ENCODE peak calls at places on chromosomes 12 and 14, in nine cellular contexts. One of them, this sample, is unnamed.

GRCh38 chr14:83568141-83568540 is 1961.8 kb upstream of the FLRT2 start:
- DNase-seq in brain microvascular endothelial cell: no peak
- DNase-seq in A549: no peak
- DNase-seq in BJ: no peak
- DNase-seq in fibroblast of the aortic adventitia: no peak
- DNase-seq in AG09319: no peak
- DNase-seq in cardiac muscle cell: no peak
- DNase-seq in Peyer's patch: no peak
- DNase-seq in fibroblast of mammary gland: peak; percentile 34
- DNase-seq in this sample: no peak

GRCh38 chr14:49857427-49858003 is 4.9 kb upstream of the NEMF start:
- DNase-seq in BJ: no peak
- DNase-seq in fibroblast of the aortic adventitia: no peak
- DNase-seq in fibroblast of mammary gland: no peak
- DNase-seq in brain microvascular endothelial cell: no peak
- DNase-seq in Peyer's patch: no peak
- DNase-seq in A549: no peak
- DNase-seq in cardiac muscle cell: peak; percentile 22
- DNase-seq in AG09319: no peak
- DNase-seq in this sample: no peak

GRCh38 chr14:100165376-100165775 is 5.9 kb upstream of the DEGS2 start:
- DNase-seq in BJ: no peak
- DNase-seq in AG09319: no peak
- DNase-seq in A549: no peak
- DNase-seq in fibroblast of mammary gland: no peak
- DNase-seq in brain microvascular endothelial cell: no peak
- DNase-seq in Peyer's patch: no peak
- DNase-seq in fibroblast of the aortic adventitia: no peak
- DNase-seq in cardiac muscle cell: peak; percentile 24
- DNase-seq in this sample: no peak

GRCh38 chr12:103809154-103809553 is 31.9 kb downstream of the NT5DC3 start:
- DNase-seq in cardiac muscle cell: peak; percentile 74
- DNase-seq in BJ: no peak
- DNase-seq in AG09319: no peak
- DNase-seq in Peyer's patch: no peak
- DNase-seq in A549: no peak
- DNase-seq in brain microvascular endothelial cell: peak; percentile 28
- DNase-seq in fibroblast of the aortic adventitia: no peak
- DNase-seq in fibroblast of mammary gland: no peak
- DNase-seq in this sample: no peak

GRCh38 chr14:96442355-96442754 is 50.4 kb downstream of the AK7 start:
- DNase-seq in cardiac muscle cell: no peak
- DNase-seq in brain microvascular endothelial cell: no peak
- DNase-seq in fibroblast of mammary gland: peak; percentile 17
- DNase-seq in A549: no peak
- DNase-seq in BJ: no peak
- DNase-seq in Peyer's patch: no peak
- DNase-seq in fibroblast of the aortic adventitia: peak; percentile 65
- DNase-seq in AG09319: no peak
- DNase-seq in this sample: no peak

GRCh38 chr12:51392556-51393237 is 1.5 kb upstream of the GALNT6 start:
- DNase-seq in fibroblast of the aortic adventitia: peak; percentile 35
- DNase-seq in brain microvascular endothelial cell: no peak
- DNase-seq in cardiac muscle cell: no peak
- DNase-seq in A549: no peak
- DNase-seq in fibroblast of mammary gland: no peak
- DNase-seq in Peyer's patch: peak; percentile 38
- DNase-seq in BJ: no peak
- DNase-seq in AG09319: no peak
- DNase-seq in this sample: no peak

GRCh38 chr14:94317259-94317658 is 5.9 kb downstream of the SERPINA6 start:
- DNase-seq in fibroblast of mammary gland: peak; percentile 71
- DNase-seq in AG09319: peak; percentile 16
- DNase-seq in BJ: no peak
- DNase-seq in fibroblast of the aortic adventitia: peak; percentile 73
- DNase-seq in A549: no peak
- DNase-seq in Peyer's patch: no peak
- DNase-seq in brain microvascular endothelial cell: no peak
- DNase-seq in cardiac muscle cell: no peak
- DNase-seq in this sample: no peak

GRCh38 chr14:106872619-106873446 is 1346.5 kb downstream of the TMEM121 start:
- DNase-seq in fibroblast of the aortic adventitia: no peak
- DNase-seq in Peyer's patch: peak; percentile 88
- DNase-seq in brain microvascular endothelial cell: peak; percentile 6
- DNase-seq in A549: peak; percentile 53
- DNase-seq in BJ: no peak
- DNase-seq in AG09319: no peak
- DNase-seq in fibroblast of mammary gland: peak; percentile 14
- DNase-seq in cardiac muscle cell: no peak
- DNase-seq in this sample: peak; percentile 61

DNA sequence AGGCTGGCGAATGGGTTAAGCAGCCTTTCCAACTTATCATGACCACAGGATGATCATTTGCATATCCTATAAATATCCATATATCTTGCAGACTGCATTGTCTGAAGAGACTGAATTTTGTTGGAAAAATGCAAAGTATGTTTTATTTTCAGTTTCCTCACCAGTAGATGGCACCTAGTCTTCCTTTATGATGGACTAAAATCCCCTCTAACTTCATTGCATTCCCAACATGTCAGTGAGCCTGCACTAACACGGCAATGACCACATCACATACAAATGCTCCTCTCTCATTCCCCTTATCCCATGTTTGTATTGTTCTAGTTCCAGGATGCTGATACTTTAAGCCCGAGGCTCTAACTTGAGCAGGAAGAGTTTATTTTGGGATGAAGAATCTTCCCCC is 24.7 kb upstream of the MYBPC1 start:
- DNase-seq in brain microvascular endothelial cell: peak; percentile 25
- DNase-seq in BJ: peak; percentile 4
- DNase-seq in A549: no peak
- DNase-seq in fibroblast of mammary gland: peak; percentile 31
- DNase-seq in fibroblast of the aortic adventitia: peak; percentile 58
- DNase-seq in Peyer's patch: no peak
- DNase-seq in AG09319: peak; percentile 7
- DNase-seq in cardiac muscle cell: no peak
- DNase-seq in this sample: no peak
- TF ChIP-seq CTCF in brain microvascular endothelial cell: peak; percentile 24
- TF ChIP-seq CTCF in BJ: peak; percentile 35
- TF ChIP-seq CTCF in A549: peak; percentile 54
- TF ChIP-seq CTCF in fibroblast of mammary gland: peak; percentile 35
- TF ChIP-seq CTCF in fibroblast of the aortic adventitia: peak; percentile 34
- TF ChIP-seq CTCF in Peyer's patch: peak; percentile 62
- TF ChIP-seq CTCF in AG09319: peak; percentile 28
- TF ChIP-seq CTCF in cardiac muscle cell: peak; percentile 39
- TF ChIP-seq CTCF in this sample: no peak

GRCh38 chr12:76186507-76186906 is 102.0 kb upstream of the NAP1L1 start:
- DNase-seq in Peyer's patch: no peak
- DNase-seq in brain microvascular endothelial cell: peak; percentile 79
- DNase-seq in BJ: no peak
- DNase-seq in fibroblast of the aortic adventitia: peak; percentile 81
- DNase-seq in cardiac muscle cell: no peak
- DNase-seq in fibroblast of mammary gland: no peak
- DNase-seq in AG09319: no peak
- DNase-seq in A549: no peak
- DNase-seq in this sample: no peak

GRCh38 chr12:76183459-76184186 is 99.1 kb upstream of the NAP1L1 start:
- DNase-seq in fibroblast of the aortic adventitia: peak; percentile 100
- DNase-seq in Peyer's patch: no peak
- DNase-seq in BJ: peak; percentile 84
- DNase-seq in brain microvascular endothelial cell: peak; percentile 100
- DNase-seq in fibroblast of mammary gland: peak; percentile 98
- DNase-seq in cardiac muscle cell: no peak
- DNase-seq in A549: peak; percentile 64
- DNase-seq in AG09319: peak; percentile 84
- DNase-seq in this sample: peak; percentile 59

GRCh38 chr12:76178461-76178860 is 94.0 kb upstream of the NAP1L1 start:
- DNase-seq in BJ: no peak
- DNase-seq in A549: no peak
- DNase-seq in fibroblast of the aortic adventitia: no peak
- DNase-seq in fibroblast of mammary gland: no peak
- DNase-seq in cardiac muscle cell: peak; percentile 13
- DNase-seq in AG09319: no peak
- DNase-seq in brain microvascular endothelial cell: no peak
- DNase-seq in Peyer's patch: no peak
- DNase-seq in this sample: no peak

GRCh38 chr12:76176935-76177334 is 92.5 kb upstream of the NAP1L1 start:
- DNase-seq in A549: no peak
- DNase-seq in fibroblast of the aortic adventitia: no peak
- DNase-seq in cardiac muscle cell: no peak
- DNase-seq in Peyer's patch: no peak
- DNase-seq in brain microvascular endothelial cell: no peak
- DNase-seq in fibroblast of mammary gland: peak; percentile 11
- DNase-seq in AG09319: peak; percentile 1
- DNase-seq in BJ: no peak
- DNase-seq in this sample: no peak

GRCh38 chr12:76180401-76181277 is 96.2 kb upstream of the NAP1L1 start:
- DNase-seq in Peyer's patch: no peak
- DNase-seq in fibroblast of mammary gland: no peak
- DNase-seq in cardiac muscle cell: no peak
- DNase-seq in BJ: no peak
- DNase-seq in A549: no peak
- DNase-seq in brain microvascular endothelial cell: no peak
- DNase-seq in fibroblast of the aortic adventitia: no peak
- DNase-seq in AG09319: no peak
- DNase-seq in this sample: no peak
- TF ChIP-seq CTCF in Peyer's patch: no peak
- TF ChIP-seq CTCF in fibroblast of mammary gland: no peak
- TF ChIP-seq CTCF in cardiac muscle cell: no peak
- TF ChIP-seq CTCF in BJ: no peak
- TF ChIP-seq CTCF in A549: no peak
- TF ChIP-seq CTCF in brain microvascular endothelial cell: no peak
- TF ChIP-seq CTCF in fibroblast of the aortic adventitia: peak; percentile 8
- TF ChIP-seq CTCF in AG09319: no peak
- TF ChIP-seq CTCF in this sample: no peak

GRCh38 chr12:125185740-125186470 is 120.7 kb downstream of the AACS start:
- DNase-seq in AG09319: peak; percentile 39
- DNase-seq in fibroblast of the aortic adventitia: peak; percentile 63
- DNase-seq in A549: peak; percentile 65
- DNase-seq in Peyer's patch: peak; percentile 19
- DNase-seq in BJ: no peak
- DNase-seq in brain microvascular endothelial cell: peak; percentile 18
- DNase-seq in fibroblast of mammary gland: peak; percentile 52
- DNase-seq in cardiac muscle cell: peak; percentile 92
- DNase-seq in this sample: no peak
- TF ChIP-seq CTCF in AG09319: peak; percentile 17
- TF ChIP-seq CTCF in fibroblast of the aortic adventitia: peak; percentile 44
- TF ChIP-seq CTCF in A549: peak; percentile 58
- TF ChIP-seq CTCF in Peyer's patch: peak; percentile 41
- TF ChIP-seq CTCF in BJ: no peak
- TF ChIP-seq CTCF in brain microvascular endothelial cell: peak; percentile 30
- TF ChIP-seq CTCF in fibroblast of mammary gland: no peak
- TF ChIP-seq CTCF in cardiac muscle cell: peak; percentile 20
- TF ChIP-seq CTCF in this sample: no peak

DNA sequence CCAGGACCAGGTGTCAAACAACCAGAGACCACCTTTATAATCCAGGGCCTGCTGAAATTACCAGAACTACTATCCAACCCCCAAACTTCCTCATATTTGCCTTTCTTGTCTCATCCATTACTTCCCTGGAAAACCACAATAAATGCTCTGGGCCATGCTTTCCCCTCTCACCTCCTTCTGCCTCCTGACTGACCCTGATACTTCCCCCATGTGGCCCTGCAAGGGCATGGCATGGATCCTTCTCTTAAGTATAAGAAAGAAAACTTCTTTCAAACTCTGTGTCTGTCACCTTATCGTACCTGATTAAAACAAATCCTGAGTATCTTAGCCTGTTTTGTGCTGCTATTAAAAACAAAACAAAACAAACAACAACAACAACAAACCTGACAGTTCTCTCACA is 44.7 kb upstream of the CRACR2A start:
- DNase-seq in cardiac muscle cell: no peak
- DNase-seq in fibroblast of the aortic adventitia: no peak
- DNase-seq in fibroblast of mammary gland: peak; percentile 6
- DNase-seq in Peyer's patch: no peak
- DNase-seq in AG09319: no peak
- DNase-seq in A549: no peak
- DNase-seq in brain microvascular endothelial cell: no peak
- DNase-seq in BJ: no peak
- DNase-seq in this sample: no peak
- TF ChIP-seq CTCF in cardiac muscle cell: peak; percentile 25
- TF ChIP-seq CTCF in fibroblast of the aortic adventitia: no peak
- TF ChIP-seq CTCF in fibroblast of mammary gland: peak; percentile 26
- TF ChIP-seq CTCF in Peyer's patch: no peak
- TF ChIP-seq CTCF in AG09319: peak; percentile 3
- TF ChIP-seq CTCF in A549: no peak
- TF ChIP-seq CTCF in brain microvascular endothelial cell: peak; percentile 38
- TF ChIP-seq CTCF in BJ: no peak
- TF ChIP-seq CTCF in this sample: no peak

GRCh38 chr14:21999400-21999799 is 325.8 kb upstream of the OR4E1 start:
- DNase-seq in A549: no peak
- DNase-seq in fibroblast of mammary gland: no peak
- DNase-seq in AG09319: no peak
- DNase-seq in brain microvascular endothelial cell: no peak
- DNase-seq in Peyer's patch: no peak
- DNase-seq in BJ: no peak
- DNase-seq in fibroblast of the aortic adventitia: no peak
- DNase-seq in cardiac muscle cell: no peak
- DNase-seq in this sample: no peak

GRCh38 chr14:21993070-21993469 is 319.5 kb upstream of the OR4E1 start:
- DNase-seq in A549: no peak
- DNase-seq in fibroblast of the aortic adventitia: no peak
- DNase-seq in AG09319: no peak
- DNase-seq in Peyer's patch: no peak
- DNase-seq in cardiac muscle cell: no peak
- DNase-seq in fibroblast of mammary gland: no peak
- DNase-seq in brain microvascular endothelial cell: no peak
- DNase-seq in BJ: no peak
- DNase-seq in this sample: no peak

GRCh38 chr14:21995332-21995731 is 321.7 kb upstream of the OR4E1 start:
- DNase-seq in BJ: no peak
- DNase-seq in fibroblast of mammary gland: no peak
- DNase-seq in fibroblast of the aortic adventitia: no peak
- DNase-seq in cardiac muscle cell: no peak
- DNase-seq in brain microvascular endothelial cell: no peak
- DNase-seq in A549: no peak
- DNase-seq in Peyer's patch: no peak
- DNase-seq in AG09319: no peak
- DNase-seq in this sample: no peak

GRCh38 chr14:21993837-21994236 is 320.2 kb upstream of the OR4E1 start:
- DNase-seq in brain microvascular endothelial cell: no peak
- DNase-seq in BJ: no peak
- DNase-seq in cardiac muscle cell: no peak
- DNase-seq in AG09319: no peak
- DNase-seq in A549: no peak
- DNase-seq in fibroblast of the aortic adventitia: no peak
- DNase-seq in fibroblast of mammary gland: no peak
- DNase-seq in Peyer's patch: no peak
- DNase-seq in this sample: no peak

GRCh38 chr14:21997300-21997699 is 323.7 kb upstream of the OR4E1 start:
- DNase-seq in brain microvascular endothelial cell: peak; percentile 20
- DNase-seq in AG09319: no peak
- DNase-seq in BJ: no peak
- DNase-seq in Peyer's patch: no peak
- DNase-seq in fibroblast of mammary gland: peak; percentile 1
- DNase-seq in cardiac muscle cell: peak; percentile 43
- DNase-seq in fibroblast of the aortic adventitia: no peak
- DNase-seq in A549: no peak
- DNase-seq in this sample: no peak
- TF ChIP-seq CTCF in brain microvascular endothelial cell: peak; percentile 45
- TF ChIP-seq CTCF in AG09319: no peak
- TF ChIP-seq CTCF in BJ: no peak
- TF ChIP-seq CTCF in Peyer's patch: no peak
- TF ChIP-seq CTCF in fibroblast of mammary gland: peak; percentile 8
- TF ChIP-seq CTCF in cardiac muscle cell: peak; percentile 16
- TF ChIP-seq CTCF in fibroblast of the aortic adventitia: no peak
- TF ChIP-seq CTCF in A549: no peak
- TF ChIP-seq CTCF in this sample: no peak

GRCh38 chr12:118035194-118036041 is 18.9 kb downstream of the RFC5 start:
- DNase-seq in brain microvascular endothelial cell: peak; percentile 6
- DNase-seq in BJ: no peak
- DNase-seq in AG09319: no peak
- DNase-seq in A549: no peak
- DNase-seq in Peyer's patch: no peak
- DNase-seq in cardiac muscle cell: no peak
- DNase-seq in fibroblast of mammary gland: peak; percentile 62
- DNase-seq in fibroblast of the aortic adventitia: peak; percentile 45
- DNase-seq in this sample: no peak
- TF ChIP-seq CTCF in brain microvascular endothelial cell: peak; percentile 43
- TF ChIP-seq CTCF in BJ: peak; percentile 16
- TF ChIP-seq CTCF in AG09319: no peak
- TF ChIP-seq CTCF in A549: no peak
- TF ChIP-seq CTCF in Peyer's patch: no peak
- TF ChIP-seq CTCF in cardiac muscle cell: no peak
- TF ChIP-seq CTCF in fibroblast of mammary gland: peak; percentile 37
- TF ChIP-seq CTCF in fibroblast of the aortic adventitia: peak; percentile 35
- TF ChIP-seq CTCF in this sample: no peak

This sample was measured in CD14-positive monocyte.